ENCODE peak calls at places on chromosomes 1 and 21, in four cellular contexts. P is prostate gland, Q is IMR-90, O is uterus. N is an unnamed sample.

GRCh38 chr21:44817506-44817880 is 369 bp downstream of the SUMO3 start:
- DNase-seq in P (peak; percentile 91), Q (peak; percentile 88), O (peak; percentile 94), N (peak; percentile 93)

GRCh38 chr21:15809818-15810217 is 80.0 kb downstream of the USP25 start:
- DNase-seq in P (no peak), Q (peak; percentile 78), O (no peak), N (peak; percentile 25)

GRCh38 chr1:98906761-98907301 is 97.8 kb downstream of the PLPPR5 start:
- DNase-seq in P (no peak), O (no peak), Q (no peak), N (no peak)

GRCh38 chr1:90729484-90730246 is 12.6 kb upstream of the BARHL2 start:
- DNase-seq in Q (no peak), O (no peak), P (no peak), N (no peak)

GRCh38 chr1:234592240-234592639 is 17.7 kb downstream of the IRF2BP2 start:
- DNase-seq in Q (no peak), O (no peak), P (no peak), N (no peak)

GRCh38 chr1:20051218-20051829 is 18.7 kb upstream of the PLA2G5 start:
- DNase-seq in O (no peak), Q (no peak), P (no peak), N (no peak)

GRCh38 chr1:36154765-36155559 is 998 bp upstream of the MAP7D1 start:
- DNase-seq in P (no peak), Q (no peak), O (peak; percentile 53), N (no peak)

GRCh38 chr1:21534674-21535378 is 25.6 kb downstream of the ALPL start:
- DNase-seq in Q (peak; percentile 77), P (peak; percentile 79), O (no peak), N (no peak)

GRCh38 chr1:67831850-67832513 is 1.3 kb downstream of the GNG12 start:
- DNase-seq in Q (peak; percentile 81), O (peak; percentile 61), P (peak; percentile 64), N (peak; percentile 69)

DNA sequence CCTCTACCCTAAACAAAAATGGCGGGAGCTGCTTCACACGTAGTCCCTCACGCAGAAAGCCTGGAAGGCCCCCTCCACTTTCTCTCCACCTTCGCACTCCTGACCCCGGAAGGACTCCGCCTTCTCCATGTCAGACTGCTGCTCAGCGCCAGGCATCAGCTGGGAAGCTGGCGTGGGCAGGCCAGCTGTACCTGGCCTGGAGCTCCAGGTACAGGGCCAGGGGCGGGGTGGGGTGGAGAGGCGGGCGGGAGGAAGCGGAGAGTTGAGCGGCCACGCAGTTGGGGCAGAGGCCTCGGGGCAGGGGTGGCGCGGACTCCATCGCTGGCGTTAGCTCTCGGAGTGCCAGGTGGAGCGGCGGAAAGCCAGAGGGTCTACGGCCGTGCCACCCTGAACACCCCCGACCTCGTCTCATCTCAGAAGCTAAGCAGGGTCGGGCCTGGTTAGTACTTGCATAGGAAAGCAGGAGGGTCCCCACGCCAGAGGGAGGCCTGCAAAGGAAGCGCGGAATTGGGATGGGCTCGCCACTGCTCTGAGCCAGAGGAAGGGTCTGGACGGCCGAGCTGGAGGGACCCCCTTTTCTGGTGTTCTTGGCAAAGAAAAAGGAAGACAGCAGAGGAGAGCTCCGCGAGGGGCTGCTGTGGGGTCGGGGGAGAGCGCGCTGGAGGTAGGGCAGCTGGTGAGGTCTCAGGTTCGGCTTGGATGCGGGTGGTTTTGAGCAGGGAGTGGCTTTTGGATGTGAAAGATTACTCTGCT is at the start of gene MIGA1:
- DNase-seq in O (peak; percentile 85), P (peak; percentile 90), Q (peak; percentile 88), N (peak; percentile 90)
- TF ChIP-seq CTCF in O (no peak), P (no peak), Q (no peak), N (no peak)

GRCh38 chr21:37874904-37875780 is 41.1 kb downstream of the KCNJ6 start:
- DNase-seq in P (no peak), O (no peak), Q (no peak), N (no peak)
- H3K27ac ChIP-seq in P (no peak overlapping the region), O (no peak overlapping the region), Q (no peak overlapping the region), N (no peak overlapping the region)

GRCh38 chr1:2289607-2290006 is 61.5 kb downstream of the SKI start:
- DNase-seq in P (no peak), Q (no peak), O (no peak), N (no peak)
- H3K4me1 ChIP-seq in P (peaks cover 37% of the 10 kb centered on the region), Q (peaks cover 45% of the 10 kb centered on the region), O (peaks cover 3% of the 10 kb centered on the region), N (peaks cover 77% of the 10 kb centered on the region)

DNA sequence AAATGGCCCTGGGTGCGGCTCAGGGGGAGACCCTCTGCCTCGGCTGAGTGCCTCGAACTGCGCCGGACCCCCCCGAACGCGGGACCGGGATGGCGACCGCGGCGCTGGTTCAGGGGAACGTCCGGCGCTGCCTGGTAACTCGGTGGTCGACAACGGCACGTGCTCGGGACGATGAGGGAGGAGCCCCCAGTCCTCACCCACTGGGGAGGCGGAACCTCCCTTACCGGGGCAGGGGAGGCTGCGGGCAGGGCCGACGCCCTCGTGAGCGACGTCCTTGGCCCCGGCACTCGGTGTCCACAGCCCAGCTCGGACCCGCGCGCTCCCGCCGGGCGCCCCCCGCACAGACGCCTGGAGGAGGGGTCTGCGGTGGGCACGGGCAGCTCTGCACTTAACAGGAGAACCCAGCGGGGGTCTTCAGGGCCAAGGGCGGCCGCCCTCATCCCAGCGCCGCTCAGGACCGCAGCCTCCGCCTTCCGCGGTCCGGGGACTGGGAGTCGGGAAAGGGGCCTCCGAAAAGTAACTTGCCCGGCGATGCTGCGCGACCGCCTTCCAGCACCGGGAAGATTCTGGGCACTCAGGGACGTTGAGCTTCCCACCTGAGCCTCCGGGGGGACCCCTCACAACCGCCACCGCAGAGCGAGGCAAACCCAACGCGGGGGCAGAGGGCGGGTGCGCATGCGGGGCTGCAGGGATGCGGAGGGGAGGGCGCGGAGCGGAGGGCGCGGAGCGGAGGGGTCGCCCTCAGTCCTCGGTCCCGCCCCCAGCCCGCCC is 1.7 kb downstream of the HES4 start:
- DNase-seq in Q (no peak), P (no peak), O (no peak), N (no peak)
- TF ChIP-seq CTCF in Q (no peak), P (no peak), O (no peak), N (no peak)

GRCh38 chr1:17618558-17619247 is 79.2 kb downstream of the ARHGEF10L start:
- DNase-seq in Q (no peak), O (peak; percentile 32), P (no peak), N (no peak)
- H3K27ac ChIP-seq in Q (no peak overlapping the region), O (peak overlapping the region; percentile 79), P (peak overlapping the region; percentile 67), N (peak overlapping the region; percentile 49)

DNA sequence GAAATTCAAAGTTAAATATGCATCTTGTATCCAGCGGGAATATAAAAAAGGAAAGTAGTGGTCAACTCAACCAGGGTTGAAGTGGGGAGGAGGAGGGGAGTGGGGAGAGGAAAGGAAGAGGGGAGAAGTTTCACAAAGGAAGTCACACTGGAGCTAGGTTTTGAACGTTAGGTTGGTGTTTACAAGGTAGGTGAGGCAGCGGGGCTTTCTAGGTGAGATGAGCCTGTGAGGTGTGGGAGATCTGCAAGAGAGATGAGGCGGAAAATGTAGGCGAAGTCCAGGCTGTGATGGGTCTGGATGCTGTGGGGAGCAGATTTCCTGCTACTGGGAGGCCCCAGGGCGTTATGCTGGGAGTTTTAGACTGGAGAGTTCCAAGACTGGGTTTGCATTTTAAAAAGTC is 36.1 kb upstream of the IL20 start:
- DNase-seq in O (no peak), P (no peak), Q (no peak), N (no peak)
- H3K4me1 ChIP-seq in O (no peaks in the 10 kb centered on the region), P (no peaks in the 10 kb centered on the region), Q (no peaks in the 10 kb centered on the region), N (peaks cover 32% of the 10 kb centered on the region)

DNA sequence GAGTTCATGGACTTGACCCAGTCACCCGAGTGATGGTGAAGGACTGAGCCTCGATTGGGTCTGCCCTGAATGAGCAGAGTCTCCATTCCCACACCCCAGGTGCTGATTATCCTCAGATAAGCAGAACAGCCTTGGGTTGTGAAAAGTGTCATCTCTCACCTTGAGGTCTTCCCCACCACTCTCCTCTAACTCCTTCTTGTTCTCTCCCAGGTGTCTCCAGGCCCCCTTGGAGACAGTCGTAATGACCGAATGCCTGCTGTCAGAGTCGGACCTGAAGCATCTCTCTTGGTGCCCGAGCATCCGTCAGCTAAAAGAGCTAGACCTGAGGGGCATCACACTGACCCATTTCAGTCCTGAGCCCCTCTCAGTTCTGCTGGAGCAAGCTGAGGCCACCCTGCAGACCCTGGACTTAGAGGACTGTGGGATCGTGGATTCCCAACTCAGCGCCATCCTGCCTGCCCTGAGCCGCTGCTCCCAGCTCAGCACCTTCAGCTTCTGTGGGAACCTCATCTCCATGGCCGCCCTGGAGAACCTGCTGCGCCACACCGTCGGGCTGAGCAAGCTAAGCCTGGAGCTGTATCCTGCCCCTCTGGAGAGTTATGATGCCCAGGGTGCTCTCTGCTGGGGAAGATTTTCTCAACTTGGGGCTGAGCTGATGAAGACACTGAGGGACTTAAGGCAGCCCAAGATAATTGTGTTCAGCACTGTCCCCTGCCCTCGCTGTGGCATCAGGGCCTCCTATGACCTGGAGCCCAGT is 3.4 kb downstream of the PRAMEF12 start:
- DNase-seq in O (no peak), Q (no peak), P (no peak), N (no peak)
- TF ChIP-seq CTCF in O (no peak), Q (no peak), P (no peak), N (no peak)

DNA sequence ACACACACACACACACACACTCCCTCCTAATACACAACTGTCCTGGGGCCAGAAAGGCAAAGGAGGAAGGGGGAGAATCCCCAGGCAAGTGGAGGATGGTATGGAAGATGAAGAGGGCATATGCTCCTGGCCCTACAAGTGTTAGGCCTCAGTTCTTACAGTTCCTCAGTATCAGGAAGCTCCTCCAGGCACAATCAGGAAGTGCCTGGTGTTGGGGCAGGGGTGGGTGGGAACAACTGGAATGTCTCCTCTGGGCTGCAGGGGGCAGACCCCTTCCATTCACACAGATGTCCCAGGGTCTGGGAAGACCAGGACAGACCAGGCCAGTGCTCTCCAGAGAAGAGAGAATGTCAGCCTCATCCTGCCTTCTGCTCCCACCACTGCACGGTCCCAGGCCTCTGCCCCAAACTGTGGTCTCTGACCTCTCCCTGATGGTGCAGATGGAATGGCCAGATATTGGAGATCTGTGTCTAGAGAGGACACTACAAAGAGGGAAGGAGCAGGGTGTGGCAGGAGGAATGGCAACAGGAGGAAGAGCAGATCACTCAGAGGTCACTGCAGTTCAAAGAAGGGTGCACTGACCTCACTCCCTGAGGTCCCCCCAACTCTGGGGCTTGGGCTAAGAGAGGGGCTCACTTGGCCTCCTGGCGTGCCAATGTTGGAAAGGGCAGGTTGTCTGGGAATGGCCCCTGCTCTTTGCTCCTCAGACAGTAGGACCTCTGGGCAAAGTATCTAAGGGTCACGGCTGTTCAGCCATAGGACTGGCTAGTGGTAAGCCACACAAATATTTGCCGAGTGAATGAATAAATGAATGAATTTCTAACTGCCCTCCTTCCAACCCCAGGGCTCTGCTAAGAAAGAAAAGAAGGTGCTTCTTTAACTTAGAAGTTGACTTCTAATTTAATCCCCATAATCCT is 2.5 kb upstream of the DENND2D start:
- DNase-seq in Q (no peak), O (no peak), P (no peak), N (no peak)
- H3K27ac ChIP-seq in Q (no peak overlapping the region), O (no peak overlapping the region), P (peak overlapping the region; percentile 76), N (peak overlapping the region; percentile 94)

N was measured in lower lobe of right lung.